ENCODE peak calls at places on chromosomes 13 and 19, in ten cellular contexts. Y is NCI-H2081; W is astrocyte of the cerebellum; Z is effector CD4-positive, alpha-beta T cell; E is heart right ventricle; V is stimulated activated CD8-positive, alpha-beta memory T cell treated with anti-CD3 and anti-CD28 coated beads, Interleukin-7, amount 100 ng/mL, for 24 hours; M is thoracic aorta; H is GF-D8; F is D341Med; O is body of pancreas. N is an unnamed sample.

GRCh38 chr19:56079609-56080008 is 41.5 kb downstream of the ZNF787 start:
- DNase-seq in Y (no peak), W (no peak), Z (no peak), E (no peak), V (no peak), M (no peak), H (no peak), F (no peak), O (no peak), N (no peak)

GRCh38 chr19:18499055-18499775 is 22.7 kb downstream of the ELL start:
- DNase-seq in Y (no peak), W (no peak), Z (no peak), E (no peak), V (no peak), M (no peak), H (no peak), F (no peak), O (no peak), N (no peak)

GRCh38 chr13:40662866-40663265 is 3.6 kb downstream of the FOXO1 start:
- DNase-seq in Y (no peak), W (no peak), Z (no peak), E (no peak), V (no peak), M (no peak), H (no peak), F (no peak), O (no peak), N (peak; percentile 58)

GRCh38 chr19:39104104-39104708 is 20.0 kb downstream of the ACP7 start:
- DNase-seq in Y (no peak), W (no peak), Z (no peak), E (no peak), V (no peak), M (no peak), H (no peak), F (no peak), O (no peak), N (no peak)

GRCh38 chr13:114152831-114153371 is 20.5 kb upstream of the RASA3 start:
- DNase-seq in Y (no peak), W (no peak), Z (no peak), E (no peak), V (no peak), M (no peak), H (peak; percentile 66), F (peak; percentile 19), O (no peak), N (no peak)

GRCh38 chr19:46601318-46602224 is at the start of gene CALM3:
- DNase-seq in Y (no peak), W (no peak), Z (no peak), E (no peak), V (no peak), M (no peak), H (no peak), F (peak; percentile 59), O (peak; percentile 34), N (peak; percentile 42)

GRCh38 chr13:112971288-112971643 is 2.3 kb downstream of the MCF2L start:
- DNase-seq in Y (no peak), W (no peak), Z (no peak), E (no peak), V (no peak), M (no peak), H (no peak), F (no peak), O (no peak), N (no peak)

GRCh38 chr13:90400372-90400771 is 947.1 kb upstream of the MIR17HG start:
- DNase-seq in Y (no peak), W (no peak), Z (no peak), E (no peak), V (no peak), M (no peak), H (no peak), F (no peak), O (no peak), N (no peak)

GRCh38 chr13:18212873-18213272 is 968.8 kb downstream of the TUBA3C start:
- DNase-seq in Y (no peak), W (no peak), Z (no peak), E (no peak), V (no peak), M (peak; percentile 77), H (no peak), F (no peak), O (peak; percentile 46), N (peak; percentile 13)

GRCh38 chr19:55137915-55138314 is 11.1 kb downstream of the TNNT1 start:
- DNase-seq in Y (no peak), W (no peak), Z (no peak), E (no peak), V (no peak), M (no peak), H (no peak), F (no peak), O (no peak), N (no peak)

N was measured in GM23338.